ENCODE peak calls at places on chromosomes 1 and 21, in six cellular contexts. One of them, this sample, is unnamed.

GRCh38 chr1:38029725-38030511 is 16.7 kb downstream of the POU3F1 start:
- DNase-seq in K562: no peak
- DNase-seq in GM12878: peak
- DNase-seq in H1: no peak
- DNase-seq in HepG2: no peak
- DNase-seq in GM12891: no peak
- DNase-seq in this sample: peak

GRCh38 chr1:205477121-205477758 is 21.4 kb upstream of the BLACAT1 start:
- DNase-seq in K562: no peak
- DNase-seq in HepG2: no peak
- DNase-seq in GM12878: no peak
- DNase-seq in H1: no peak
- DNase-seq in GM12891: no peak
- DNase-seq in this sample: no peak

GRCh38 chr1:154547333-154547732 is 11.1 kb downstream of the UBE2Q1 start:
- DNase-seq in GM12878: no peak
- DNase-seq in HepG2: no peak
- DNase-seq in K562: no peak
- DNase-seq in H1: no peak
- DNase-seq in GM12891: no peak
- DNase-seq in this sample: no peak

GRCh38 chr21:18244721-18245486 is at the start of gene CHODL:
- DNase-seq in K562: no peak
- DNase-seq in GM12878: no peak
- DNase-seq in GM12891: no peak
- DNase-seq in H1: no peak
- DNase-seq in HepG2: no peak
- DNase-seq in this sample: no peak

GRCh38 chr1:45827256-45827655 is 23.8 kb downstream of the MAST2 start:
- DNase-seq in GM12878: no peak
- DNase-seq in HepG2: no peak
- DNase-seq in K562: no peak
- DNase-seq in H1: no peak
- DNase-seq in GM12891: no peak
- DNase-seq in this sample: no peak

GRCh38 chr1:4596486-4596885 is 57.9 kb upstream of the AJAP1 start:
- DNase-seq in K562: no peak
- DNase-seq in GM12891: no peak
- DNase-seq in GM12878: no peak
- DNase-seq in HepG2: no peak
- DNase-seq in H1: no peak
- DNase-seq in this sample: no peak

GRCh38 chr1:7478142-7478796 is 292.8 kb upstream of the VAMP3 start:
- DNase-seq in H1: no peak
- DNase-seq in GM12891: no peak
- DNase-seq in GM12878: no peak
- DNase-seq in K562: no peak
- DNase-seq in HepG2: no peak
- DNase-seq in this sample: no peak

GRCh38 chr21:34881894-34882371 is 167.2 kb downstream of the RUNX1 start:
- DNase-seq in K562: no peak
- DNase-seq in HepG2: no peak
- DNase-seq in GM12891: no peak
- DNase-seq in H1: no peak
- DNase-seq in GM12878: no peak
- DNase-seq in this sample: no peak

GRCh38 chr1:178034676-178035075 is 59.2 kb upstream of the RASAL2 start:
- DNase-seq in HepG2: no peak
- DNase-seq in K562: no peak
- DNase-seq in H1: no peak
- DNase-seq in GM12878: no peak
- DNase-seq in GM12891: no peak
- DNase-seq in this sample: no peak

GRCh38 chr1:155105604-155106011 is 22.1 kb upstream of the EFNA1 start:
- DNase-seq in K562: peak
- DNase-seq in H1: no peak
- DNase-seq in HepG2: no peak
- DNase-seq in GM12878: no peak
- DNase-seq in GM12891: no peak
- DNase-seq in this sample: no peak

GRCh38 chr21:46066843-46067331 is 31.0 kb upstream of the COL6A2 start:
- DNase-seq in HepG2: no peak
- DNase-seq in K562: no peak
- DNase-seq in GM12891: no peak
- DNase-seq in GM12878: no peak
- DNase-seq in H1: no peak
- DNase-seq in this sample: no peak

GRCh38 chr1:102071451-102071850 is 74.7 kb upstream of the OLFM3 start:
- DNase-seq in K562: no peak
- DNase-seq in H1: no peak
- DNase-seq in GM12891: no peak
- DNase-seq in HepG2: no peak
- DNase-seq in GM12878: no peak
- DNase-seq in this sample: no peak

GRCh38 chr1:234925440-234926251 is 203.0 kb downstream of the TOMM20 start:
- DNase-seq in GM12891: no peak
- DNase-seq in K562: no peak
- DNase-seq in H1: peak
- DNase-seq in HepG2: peak
- DNase-seq in GM12878: peak
- DNase-seq in this sample: no peak

GRCh38 chr1:147643974-147644373 is 26.4 kb downstream of the ACP6 start:
- DNase-seq in GM12891: no peak
- DNase-seq in K562: no peak
- DNase-seq in GM12878: no peak
- DNase-seq in HepG2: no peak
- DNase-seq in H1: no peak
- DNase-seq in this sample: no peak

GRCh38 chr1:147654511-147654910 is 15.8 kb downstream of the ACP6 start:
- DNase-seq in GM12878: no peak
- DNase-seq in K562: no peak
- DNase-seq in H1: no peak
- DNase-seq in HepG2: no peak
- DNase-seq in GM12891: no peak
- DNase-seq in this sample: no peak

GRCh38 chr1:147647796-147648633 is 22.3 kb downstream of the ACP6 start:
- DNase-seq in HepG2: no peak
- DNase-seq in H1: no peak
- DNase-seq in GM12878: no peak
- DNase-seq in K562: no peak
- DNase-seq in GM12891: no peak
- DNase-seq in this sample: no peak

GRCh38 chr1:147651466-147651865 is 18.9 kb downstream of the ACP6 start:
- DNase-seq in K562: no peak
- DNase-seq in HepG2: no peak
- DNase-seq in GM12891: no peak
- DNase-seq in H1: no peak
- DNase-seq in GM12878: no peak
- DNase-seq in this sample: no peak

DNA sequence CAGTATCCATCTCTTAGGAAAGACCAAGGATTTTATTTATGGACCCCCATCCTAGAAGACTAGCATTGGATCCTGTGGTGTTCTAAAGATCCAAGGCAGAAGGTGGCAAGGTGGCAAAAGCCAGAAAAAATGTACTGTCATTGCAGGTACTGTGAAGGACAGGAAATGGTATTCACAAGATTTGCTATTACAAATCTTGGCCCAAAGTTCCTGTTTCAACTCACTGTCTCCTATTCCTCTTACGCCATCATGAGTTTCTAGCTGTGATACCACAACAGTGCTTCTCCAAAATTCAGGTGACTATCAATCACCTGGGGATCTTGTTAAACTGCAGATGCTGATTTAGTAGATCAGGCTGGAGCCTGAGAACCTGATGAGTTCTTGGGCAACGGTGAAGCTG is 21.4 kb downstream of the ACP6 start:
- DNase-seq in H1: no peak
- DNase-seq in HepG2: no peak
- DNase-seq in GM12878: no peak
- DNase-seq in K562: no peak
- DNase-seq in GM12891: no peak
- DNase-seq in this sample: no peak
- TF ChIP-seq TAF1 in H1: no peak
- TF ChIP-seq TAF1 in HepG2: no peak
- TF ChIP-seq TAF1 in GM12878: no peak
- TF ChIP-seq TAF1 in K562: no peak
- TF ChIP-seq TAF1 in GM12891: no peak
- TF ChIP-seq TAF1 in this sample: no peak

GRCh38 chr1:36151845-36152203 is 2.5 kb upstream of the TRAPPC3 start:
- DNase-seq in GM12891: no peak
- DNase-seq in H1: no peak
- DNase-seq in HepG2: no peak
- DNase-seq in GM12878: no peak
- DNase-seq in K562: no peak
- DNase-seq in this sample: no peak
- TF ChIP-seq POLR2AphosphoS5 in GM12891: no peak
- TF ChIP-seq POLR2AphosphoS5 in H1: no peak
- TF ChIP-seq POLR2AphosphoS5 in HepG2: no peak
- TF ChIP-seq POLR2AphosphoS5 in GM12878: peak
- TF ChIP-seq POLR2AphosphoS5 in K562: no peak
- TF ChIP-seq POLR2AphosphoS5 in this sample: no peak

GRCh38 chr21:38813143-38813542 is 7.4 kb downstream of the ETS2 start:
- DNase-seq in GM12891: no peak
- DNase-seq in GM12878: no peak
- DNase-seq in K562: no peak
- DNase-seq in H1: no peak
- DNase-seq in HepG2: no peak
- DNase-seq in this sample: no peak

GRCh38 chr21:38814126-38815059 is 8.7 kb downstream of the ETS2 start:
- DNase-seq in GM12878: no peak
- DNase-seq in HepG2: no peak
- DNase-seq in H1: no peak
- DNase-seq in K562: no peak
- DNase-seq in GM12891: no peak
- DNase-seq in this sample: no peak

GRCh38 chr21:38815060-38815405 is 9.3 kb downstream of the ETS2 start:
- DNase-seq in GM12878: no peak
- DNase-seq in GM12891: no peak
- DNase-seq in HepG2: no peak
- DNase-seq in H1: no peak
- DNase-seq in K562: no peak
- DNase-seq in this sample: no peak

GRCh38 chr21:38811257-38811656 is 5.5 kb downstream of the ETS2 start:
- DNase-seq in GM12891: no peak
- DNase-seq in K562: no peak
- DNase-seq in HepG2: no peak
- DNase-seq in H1: no peak
- DNase-seq in GM12878: no peak
- DNase-seq in this sample: no peak

DNA sequence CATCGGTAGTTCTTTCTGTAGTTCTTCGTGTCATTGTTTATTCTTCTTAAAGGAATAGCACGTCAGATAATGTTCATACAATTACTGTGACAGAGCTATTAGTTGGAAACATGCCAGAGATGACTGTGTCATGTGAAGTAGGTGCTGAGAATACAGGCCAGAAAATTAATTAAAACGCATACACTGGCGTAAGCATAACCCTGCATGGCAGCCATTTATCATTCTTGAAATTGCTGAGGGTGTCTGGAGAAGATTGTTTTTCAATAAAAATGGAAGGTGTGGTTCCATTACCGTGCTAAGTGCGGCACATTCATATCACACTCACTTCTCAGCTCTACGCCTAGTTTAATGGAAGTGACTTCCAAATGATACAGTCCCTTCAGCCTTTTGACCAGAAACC is 7.8 kb downstream of the ETS2 start:
- DNase-seq in GM12891: no peak
- DNase-seq in GM12878: no peak
- DNase-seq in H1: no peak
- DNase-seq in HepG2: no peak
- DNase-seq in K562: no peak
- DNase-seq in this sample: no peak
- TF ChIP-seq POLR2A in GM12891: no peak
- TF ChIP-seq POLR2A in GM12878: no peak
- TF ChIP-seq POLR2A in H1: no peak
- TF ChIP-seq POLR2A in HepG2: no peak
- TF ChIP-seq POLR2A in K562: no peak
- TF ChIP-seq POLR2A in this sample: no peak

GRCh38 chr1:167707942-167708341 is 13.8 kb upstream of the MPZL1 start:
- DNase-seq in GM12878: no peak
- DNase-seq in K562: no peak
- DNase-seq in H1: no peak
- DNase-seq in GM12891: no peak
- DNase-seq in HepG2: no peak
- DNase-seq in this sample: no peak
- TF ChIP-seq TAF1 in GM12878: no peak
- TF ChIP-seq TAF1 in K562: no peak
- TF ChIP-seq TAF1 in H1: no peak
- TF ChIP-seq TAF1 in GM12891: no peak
- TF ChIP-seq TAF1 in HepG2: no peak
- TF ChIP-seq TAF1 in this sample: no peak

GRCh38 chr1:96651517-96651916 is 70.1 kb upstream of the PTBP2 start:
- DNase-seq in K562: no peak
- DNase-seq in GM12878: no peak
- DNase-seq in H1: no peak
- DNase-seq in GM12891: no peak
- DNase-seq in HepG2: peak
- DNase-seq in this sample: no peak
- TF ChIP-seq POLR2AphosphoS5 in K562: no peak
- TF ChIP-seq POLR2AphosphoS5 in GM12878: no peak
- TF ChIP-seq POLR2AphosphoS5 in H1: no peak
- TF ChIP-seq POLR2AphosphoS5 in GM12891: no peak
- TF ChIP-seq POLR2AphosphoS5 in HepG2: no peak
- TF ChIP-seq POLR2AphosphoS5 in this sample: no peak

GRCh38 chr1:6424619-6425593 is at the start of gene ESPN:
- DNase-seq in H1: no peak
- DNase-seq in K562: peak
- DNase-seq in GM12891: no peak
- DNase-seq in HepG2: no peak
- DNase-seq in GM12878: no peak
- DNase-seq in this sample: no peak
- TF ChIP-seq POLR2A in H1: no peak
- TF ChIP-seq POLR2A in K562: no peak
- TF ChIP-seq POLR2A in GM12891: no peak
- TF ChIP-seq POLR2A in HepG2: no peak
- TF ChIP-seq POLR2A in GM12878: no peak
- TF ChIP-seq POLR2A in this sample: no peak

GRCh38 chr1:165851034-165851658 is 23.7 kb downstream of the UCK2 start:
- DNase-seq in H1: no peak
- DNase-seq in HepG2: no peak
- DNase-seq in GM12878: no peak
- DNase-seq in K562: no peak
- DNase-seq in GM12891: no peak
- DNase-seq in this sample: peak
- TF ChIP-seq TAF1 in H1: no peak
- TF ChIP-seq TAF1 in HepG2: no peak
- TF ChIP-seq TAF1 in GM12878: no peak
- TF ChIP-seq TAF1 in K562: no peak
- TF ChIP-seq TAF1 in GM12891: no peak
- TF ChIP-seq TAF1 in this sample: no peak